ENCODE peak calls at places on chromosomes 12 and 14, in eight cellular contexts. One of them, this sample, is unnamed.

GRCh38 chr12:78181544-78182162 is 351.0 kb downstream of the NAV3 start:
- DNase-seq in stomach: no peak
- DNase-seq in KG1: no peak
- DNase-seq in hepatocyte: peak
- DNase-seq in activated CD8-positive, alpha-beta T cell treated with anti-CD3 and anti-CD28 coated beads for 36 hours: peak
- DNase-seq in fibroblast of the aortic adventitia: peak
- DNase-seq in NCI-H510A treated with DMSO at 0.1 percent for 48 hours: peak
- DNase-seq in lower leg skin: no peak
- DNase-seq in this sample: no peak

GRCh38 chr14:35849122-35849521 is 23.0 kb downstream of the BRMS1L start:
- DNase-seq in KG1: no peak
- DNase-seq in hepatocyte: no peak
- DNase-seq in fibroblast of the aortic adventitia: no peak
- DNase-seq in activated CD8-positive, alpha-beta T cell treated with anti-CD3 and anti-CD28 coated beads for 36 hours: no peak
- DNase-seq in NCI-H510A treated with DMSO at 0.1 percent for 48 hours: no peak
- DNase-seq in lower leg skin: no peak
- DNase-seq in stomach: no peak
- DNase-seq in this sample: no peak

GRCh38 chr14:29536886-29537511 is 390.6 kb downstream of the PRKD1 start:
- DNase-seq in KG1: no peak
- DNase-seq in lower leg skin: no peak
- DNase-seq in hepatocyte: no peak
- DNase-seq in fibroblast of the aortic adventitia: peak
- DNase-seq in stomach: no peak
- DNase-seq in NCI-H510A treated with DMSO at 0.1 percent for 48 hours: peak
- DNase-seq in activated CD8-positive, alpha-beta T cell treated with anti-CD3 and anti-CD28 coated beads for 36 hours: no peak
- DNase-seq in this sample: no peak

GRCh38 chr12:5191803-5192538 is 148.3 kb downstream of the KCNA5 start:
- DNase-seq in stomach: no peak
- DNase-seq in lower leg skin: no peak
- DNase-seq in fibroblast of the aortic adventitia: no peak
- DNase-seq in hepatocyte: no peak
- DNase-seq in NCI-H510A treated with DMSO at 0.1 percent for 48 hours: no peak
- DNase-seq in activated CD8-positive, alpha-beta T cell treated with anti-CD3 and anti-CD28 coated beads for 36 hours: no peak
- DNase-seq in KG1: no peak
- DNase-seq in this sample: no peak

GRCh38 chr12:120212301-120212700 is 11.4 kb upstream of the RPLP0 start:
- DNase-seq in stomach: no peak
- DNase-seq in activated CD8-positive, alpha-beta T cell treated with anti-CD3 and anti-CD28 coated beads for 36 hours: no peak
- DNase-seq in fibroblast of the aortic adventitia: no peak
- DNase-seq in hepatocyte: no peak
- DNase-seq in lower leg skin: no peak
- DNase-seq in KG1: no peak
- DNase-seq in NCI-H510A treated with DMSO at 0.1 percent for 48 hours: no peak
- DNase-seq in this sample: no peak

GRCh38 chr12:43338848-43339526 is 213.0 kb downstream of the ADAMTS20 start:
- DNase-seq in hepatocyte: peak
- DNase-seq in lower leg skin: no peak
- DNase-seq in stomach: no peak
- DNase-seq in NCI-H510A treated with DMSO at 0.1 percent for 48 hours: no peak
- DNase-seq in fibroblast of the aortic adventitia: peak
- DNase-seq in KG1: peak
- DNase-seq in activated CD8-positive, alpha-beta T cell treated with anti-CD3 and anti-CD28 coated beads for 36 hours: no peak
- DNase-seq in this sample: no peak

GRCh38 chr14:34129927-34130552 is 179.2 kb upstream of the EGLN3 start:
- DNase-seq in stomach: no peak
- DNase-seq in activated CD8-positive, alpha-beta T cell treated with anti-CD3 and anti-CD28 coated beads for 36 hours: no peak
- DNase-seq in hepatocyte: no peak
- DNase-seq in KG1: no peak
- DNase-seq in NCI-H510A treated with DMSO at 0.1 percent for 48 hours: no peak
- DNase-seq in fibroblast of the aortic adventitia: no peak
- DNase-seq in lower leg skin: no peak
- DNase-seq in this sample: no peak

GRCh38 chr14:51534623-51535022 is 117.1 kb upstream of the FRMD6 start:
- DNase-seq in NCI-H510A treated with DMSO at 0.1 percent for 48 hours: peak
- DNase-seq in hepatocyte: peak
- DNase-seq in KG1: no peak
- DNase-seq in fibroblast of the aortic adventitia: no peak
- DNase-seq in lower leg skin: no peak
- DNase-seq in stomach: no peak
- DNase-seq in activated CD8-positive, alpha-beta T cell treated with anti-CD3 and anti-CD28 coated beads for 36 hours: no peak
- DNase-seq in this sample: peak

GRCh38 chr12:64083285-64084210 is 138.5 kb downstream of the KICS2 start:
- DNase-seq in activated CD8-positive, alpha-beta T cell treated with anti-CD3 and anti-CD28 coated beads for 36 hours: no peak
- DNase-seq in fibroblast of the aortic adventitia: peak
- DNase-seq in hepatocyte: peak
- DNase-seq in lower leg skin: peak
- DNase-seq in NCI-H510A treated with DMSO at 0.1 percent for 48 hours: peak
- DNase-seq in stomach: peak
- DNase-seq in KG1: no peak
- DNase-seq in this sample: peak

GRCh38 chr12:95642583-95642982 is 91.3 kb upstream of the USP44 start:
- DNase-seq in KG1: no peak
- DNase-seq in NCI-H510A treated with DMSO at 0.1 percent for 48 hours: no peak
- DNase-seq in stomach: no peak
- DNase-seq in hepatocyte: no peak
- DNase-seq in lower leg skin: no peak
- DNase-seq in fibroblast of the aortic adventitia: no peak
- DNase-seq in activated CD8-positive, alpha-beta T cell treated with anti-CD3 and anti-CD28 coated beads for 36 hours: no peak
- DNase-seq in this sample: no peak

GRCh38 chr12:121697093-121697698 is 15.4 kb upstream of the TMEM120B start:
- DNase-seq in activated CD8-positive, alpha-beta T cell treated with anti-CD3 and anti-CD28 coated beads for 36 hours: peak
- DNase-seq in stomach: no peak
- DNase-seq in hepatocyte: peak
- DNase-seq in KG1: peak
- DNase-seq in NCI-H510A treated with DMSO at 0.1 percent for 48 hours: peak
- DNase-seq in fibroblast of the aortic adventitia: peak
- DNase-seq in lower leg skin: no peak
- DNase-seq in this sample: no peak

GRCh38 chr12:12265571-12266388 is 1.1 kb downstream of the LRP6 start:
- DNase-seq in KG1: peak
- DNase-seq in fibroblast of the aortic adventitia: peak
- DNase-seq in hepatocyte: peak
- DNase-seq in lower leg skin: no peak
- DNase-seq in NCI-H510A treated with DMSO at 0.1 percent for 48 hours: peak
- DNase-seq in activated CD8-positive, alpha-beta T cell treated with anti-CD3 and anti-CD28 coated beads for 36 hours: peak
- DNase-seq in stomach: no peak
- DNase-seq in this sample: no peak

GRCh38 chr12:68007466-68007865 is 18.2 kb downstream of the IFNG-AS1 start:
- DNase-seq in stomach: no peak
- DNase-seq in activated CD8-positive, alpha-beta T cell treated with anti-CD3 and anti-CD28 coated beads for 36 hours: no peak
- DNase-seq in NCI-H510A treated with DMSO at 0.1 percent for 48 hours: no peak
- DNase-seq in KG1: no peak
- DNase-seq in fibroblast of the aortic adventitia: peak
- DNase-seq in lower leg skin: no peak
- DNase-seq in hepatocyte: no peak
- DNase-seq in this sample: no peak

GRCh38 chr14:20612403-20612802 is 21.2 kb upstream of the RNASE12 start:
- DNase-seq in activated CD8-positive, alpha-beta T cell treated with anti-CD3 and anti-CD28 coated beads for 36 hours: no peak
- DNase-seq in KG1: no peak
- DNase-seq in fibroblast of the aortic adventitia: no peak
- DNase-seq in hepatocyte: no peak
- DNase-seq in lower leg skin: no peak
- DNase-seq in NCI-H510A treated with DMSO at 0.1 percent for 48 hours: no peak
- DNase-seq in stomach: no peak
- DNase-seq in this sample: no peak

GRCh38 chr14:74653386-74654138 is 41.5 kb upstream of the LTBP2 start:
- DNase-seq in NCI-H510A treated with DMSO at 0.1 percent for 48 hours: no peak
- DNase-seq in KG1: no peak
- DNase-seq in fibroblast of the aortic adventitia: peak
- DNase-seq in stomach: no peak
- DNase-seq in activated CD8-positive, alpha-beta T cell treated with anti-CD3 and anti-CD28 coated beads for 36 hours: no peak
- DNase-seq in hepatocyte: no peak
- DNase-seq in lower leg skin: no peak
- DNase-seq in this sample: no peak

GRCh38 chr12:49019435-49020317 is 1.1 kb upstream of the PRKAG1 start:
- DNase-seq in KG1: peak
- DNase-seq in lower leg skin: no peak
- DNase-seq in fibroblast of the aortic adventitia: peak
- DNase-seq in stomach: no peak
- DNase-seq in NCI-H510A treated with DMSO at 0.1 percent for 48 hours: peak
- DNase-seq in activated CD8-positive, alpha-beta T cell treated with anti-CD3 and anti-CD28 coated beads for 36 hours: peak
- DNase-seq in hepatocyte: peak
- DNase-seq in this sample: peak

GRCh38 chr12:9406564-9407424 is 198.6 kb upstream of the PZP start:
- DNase-seq in fibroblast of the aortic adventitia: no peak
- DNase-seq in KG1: no peak
- DNase-seq in stomach: no peak
- DNase-seq in NCI-H510A treated with DMSO at 0.1 percent for 48 hours: no peak
- DNase-seq in lower leg skin: no peak
- DNase-seq in activated CD8-positive, alpha-beta T cell treated with anti-CD3 and anti-CD28 coated beads for 36 hours: no peak
- DNase-seq in hepatocyte: no peak
- DNase-seq in this sample: no peak

GRCh38 chr12:127944211-127944899 is 322.6 kb upstream of the TMEM132C start:
- DNase-seq in hepatocyte: no peak
- DNase-seq in lower leg skin: no peak
- DNase-seq in NCI-H510A treated with DMSO at 0.1 percent for 48 hours: peak
- DNase-seq in KG1: no peak
- DNase-seq in stomach: no peak
- DNase-seq in fibroblast of the aortic adventitia: no peak
- DNase-seq in activated CD8-positive, alpha-beta T cell treated with anti-CD3 and anti-CD28 coated beads for 36 hours: no peak
- DNase-seq in this sample: no peak

GRCh38 chr12:16467304-16467703 is 119.9 kb downstream of the MGST1 start:
- DNase-seq in lower leg skin: no peak
- DNase-seq in stomach: no peak
- DNase-seq in NCI-H510A treated with DMSO at 0.1 percent for 48 hours: no peak
- DNase-seq in fibroblast of the aortic adventitia: no peak
- DNase-seq in activated CD8-positive, alpha-beta T cell treated with anti-CD3 and anti-CD28 coated beads for 36 hours: no peak
- DNase-seq in hepatocyte: no peak
- DNase-seq in KG1: no peak
- DNase-seq in this sample: no peak

GRCh38 chr12:107822356-107822755 is 47.9 kb downstream of the ASCL4 start:
- DNase-seq in lower leg skin: no peak
- DNase-seq in stomach: no peak
- DNase-seq in hepatocyte: no peak
- DNase-seq in fibroblast of the aortic adventitia: no peak
- DNase-seq in KG1: no peak
- DNase-seq in activated CD8-positive, alpha-beta T cell treated with anti-CD3 and anti-CD28 coated beads for 36 hours: no peak
- DNase-seq in NCI-H510A treated with DMSO at 0.1 percent for 48 hours: no peak
- DNase-seq in this sample: no peak

GRCh38 chr12:115810166-115810565 is 467.3 kb downstream of the MED13L start:
- DNase-seq in NCI-H510A treated with DMSO at 0.1 percent for 48 hours: no peak
- DNase-seq in KG1: no peak
- DNase-seq in lower leg skin: no peak
- DNase-seq in hepatocyte: peak
- DNase-seq in activated CD8-positive, alpha-beta T cell treated with anti-CD3 and anti-CD28 coated beads for 36 hours: no peak
- DNase-seq in fibroblast of the aortic adventitia: no peak
- DNase-seq in stomach: no peak
- DNase-seq in this sample: no peak

GRCh38 chr14:53458368-53458814 is 305.3 kb upstream of the DDHD1 start:
- DNase-seq in stomach: no peak
- DNase-seq in fibroblast of the aortic adventitia: peak
- DNase-seq in lower leg skin: no peak
- DNase-seq in KG1: no peak
- DNase-seq in activated CD8-positive, alpha-beta T cell treated with anti-CD3 and anti-CD28 coated beads for 36 hours: no peak
- DNase-seq in hepatocyte: no peak
- DNase-seq in NCI-H510A treated with DMSO at 0.1 percent for 48 hours: no peak
- DNase-seq in this sample: peak

GRCh38 chr12:11014234-11014633 is 8.2 kb downstream of the TAS2R19 start:
- DNase-seq in KG1: no peak
- DNase-seq in stomach: no peak
- DNase-seq in lower leg skin: no peak
- DNase-seq in activated CD8-positive, alpha-beta T cell treated with anti-CD3 and anti-CD28 coated beads for 36 hours: no peak
- DNase-seq in fibroblast of the aortic adventitia: peak
- DNase-seq in NCI-H510A treated with DMSO at 0.1 percent for 48 hours: no peak
- DNase-seq in hepatocyte: no peak
- DNase-seq in this sample: no peak

GRCh38 chr14:105059035-105059916 is 6.0 kb downstream of the GPR132 start:
- DNase-seq in lower leg skin: no peak
- DNase-seq in activated CD8-positive, alpha-beta T cell treated with anti-CD3 and anti-CD28 coated beads for 36 hours: peak
- DNase-seq in KG1: no peak
- DNase-seq in hepatocyte: no peak
- DNase-seq in stomach: no peak
- DNase-seq in NCI-H510A treated with DMSO at 0.1 percent for 48 hours: no peak
- DNase-seq in fibroblast of the aortic adventitia: peak
- DNase-seq in this sample: no peak

GRCh38 chr12:48165089-48166031 is 8.0 kb upstream of the ASB8 start:
- DNase-seq in hepatocyte: peak
- DNase-seq in fibroblast of the aortic adventitia: peak
- DNase-seq in lower leg skin: no peak
- DNase-seq in stomach: no peak
- DNase-seq in KG1: no peak
- DNase-seq in activated CD8-positive, alpha-beta T cell treated with anti-CD3 and anti-CD28 coated beads for 36 hours: peak
- DNase-seq in NCI-H510A treated with DMSO at 0.1 percent for 48 hours: peak
- DNase-seq in this sample: peak

GRCh38 chr14:100616854-100617714 is 29.9 kb upstream of the BEGAIN start:
- DNase-seq in lower leg skin: no peak
- DNase-seq in fibroblast of the aortic adventitia: no peak
- DNase-seq in NCI-H510A treated with DMSO at 0.1 percent for 48 hours: peak
- DNase-seq in stomach: no peak
- DNase-seq in activated CD8-positive, alpha-beta T cell treated with anti-CD3 and anti-CD28 coated beads for 36 hours: no peak
- DNase-seq in hepatocyte: no peak
- DNase-seq in KG1: no peak
- DNase-seq in this sample: no peak

GRCh38 chr14:59150990-59151389 is 37.5 kb upstream of the DAAM1 start:
- DNase-seq in NCI-H510A treated with DMSO at 0.1 percent for 48 hours: no peak
- DNase-seq in KG1: no peak
- DNase-seq in lower leg skin: no peak
- DNase-seq in stomach: no peak
- DNase-seq in activated CD8-positive, alpha-beta T cell treated with anti-CD3 and anti-CD28 coated beads for 36 hours: no peak
- DNase-seq in fibroblast of the aortic adventitia: no peak
- DNase-seq in hepatocyte: no peak
- DNase-seq in this sample: no peak

GRCh38 chr12:117502633-117503032 is 141.2 kb upstream of the NOS1 start:
- DNase-seq in lower leg skin: no peak
- DNase-seq in KG1: no peak
- DNase-seq in hepatocyte: no peak
- DNase-seq in activated CD8-positive, alpha-beta T cell treated with anti-CD3 and anti-CD28 coated beads for 36 hours: no peak
- DNase-seq in fibroblast of the aortic adventitia: no peak
- DNase-seq in NCI-H510A treated with DMSO at 0.1 percent for 48 hours: peak
- DNase-seq in stomach: no peak
- DNase-seq in this sample: no peak

GRCh38 chr14:89027097-89027740 is 202.8 kb downstream of the TTC8 start:
- DNase-seq in NCI-H510A treated with DMSO at 0.1 percent for 48 hours: peak
- DNase-seq in hepatocyte: peak
- DNase-seq in fibroblast of the aortic adventitia: peak
- DNase-seq in stomach: peak
- DNase-seq in lower leg skin: no peak
- DNase-seq in KG1: no peak
- DNase-seq in activated CD8-positive, alpha-beta T cell treated with anti-CD3 and anti-CD28 coated beads for 36 hours: peak
- DNase-seq in this sample: peak

GRCh38 chr12:65123435-65124063 is 2.4 kb upstream of the WIF1 start:
- DNase-seq in stomach: no peak
- DNase-seq in KG1: peak
- DNase-seq in hepatocyte: peak
- DNase-seq in lower leg skin: no peak
- DNase-seq in fibroblast of the aortic adventitia: peak
- DNase-seq in NCI-H510A treated with DMSO at 0.1 percent for 48 hours: peak
- DNase-seq in activated CD8-positive, alpha-beta T cell treated with anti-CD3 and anti-CD28 coated beads for 36 hours: peak
- DNase-seq in this sample: peak

GRCh38 chr12:124745891-124746570 is 117.6 kb downstream of the SCARB1 start:
- DNase-seq in KG1: no peak
- DNase-seq in stomach: peak
- DNase-seq in fibroblast of the aortic adventitia: peak
- DNase-seq in NCI-H510A treated with DMSO at 0.1 percent for 48 hours: peak
- DNase-seq in hepatocyte: peak
- DNase-seq in activated CD8-positive, alpha-beta T cell treated with anti-CD3 and anti-CD28 coated beads for 36 hours: peak
- DNase-seq in lower leg skin: peak
- DNase-seq in this sample: peak

GRCh38 chr14:61322011-61322798 is 826 bp downstream of the PRKCH start:
- DNase-seq in fibroblast of the aortic adventitia: no peak
- DNase-seq in stomach: peak
- DNase-seq in KG1: no peak
- DNase-seq in hepatocyte: peak
- DNase-seq in lower leg skin: no peak
- DNase-seq in NCI-H510A treated with DMSO at 0.1 percent for 48 hours: no peak
- DNase-seq in activated CD8-positive, alpha-beta T cell treated with anti-CD3 and anti-CD28 coated beads for 36 hours: peak
- DNase-seq in this sample: peak

GRCh38 chr14:101216725-101217463 is 313.4 kb upstream of the RTL1 start:
- DNase-seq in fibroblast of the aortic adventitia: no peak
- DNase-seq in NCI-H510A treated with DMSO at 0.1 percent for 48 hours: no peak
- DNase-seq in hepatocyte: peak
- DNase-seq in KG1: no peak
- DNase-seq in activated CD8-positive, alpha-beta T cell treated with anti-CD3 and anti-CD28 coated beads for 36 hours: no peak
- DNase-seq in lower leg skin: no peak
- DNase-seq in stomach: no peak
- DNase-seq in this sample: no peak

GRCh38 chr14:77141592-77142288 is at the start of gene ZDHHC22:
- DNase-seq in activated CD8-positive, alpha-beta T cell treated with anti-CD3 and anti-CD28 coated beads for 36 hours: no peak
- DNase-seq in stomach: no peak
- DNase-seq in lower leg skin: no peak
- DNase-seq in KG1: no peak
- DNase-seq in fibroblast of the aortic adventitia: no peak
- DNase-seq in NCI-H510A treated with DMSO at 0.1 percent for 48 hours: peak
- DNase-seq in hepatocyte: no peak
- DNase-seq in this sample: no peak

This sample was measured in adrenal gland.